ENCODE peak calls at places on chromosomes 4 and X, in nine cellular contexts. G is suprapubic skin; M is ovary; C is endothelial cell; J is neural crest cell; Q is CD4-positive, alpha-beta T cell; F is mucosa of descending colon; T is AG10803; L is lower leg skin. I is an unnamed sample.

GRCh38 chr4:169583563-169583962 is 28.8 kb downstream of the NEK1 start:
- DNase-seq in L (no peak), F (no peak), C (no peak), T (peak), G (no peak), J (no peak), Q (no peak), M (no peak), I (no peak)

GRCh38 chrX:29470029-29470428 is 745.3 kb upstream of the MAGEB2 start:
- DNase-seq in T (peak), L (no peak), Q (no peak), G (no peak), M (no peak), F (no peak), J (no peak), C (no peak), I (no peak)

GRCh38 chrX:111052478-111052877 is 43.5 kb upstream of the PAK3 start:
- DNase-seq in C (no peak), J (no peak), F (no peak), M (no peak), Q (no peak), T (no peak), L (no peak), G (no peak), I (no peak)

GRCh38 chr4:109600431-109600830 is 40.4 kb downstream of the MCUB start:
- DNase-seq in G (no peak), Q (no peak), T (no peak), M (no peak), C (no peak), L (no peak), F (no peak), J (no peak), I (no peak)

GRCh38 chrX:25016938-25017598 is 1.3 kb upstream of the ARX start:
- DNase-seq in G (no peak), L (no peak), M (no peak), Q (no peak), F (no peak), J (no peak), T (no peak), C (no peak), I (no peak)

GRCh38 chr4:87087015-87087920 is 133.2 kb downstream of the KLHL8 start:
- DNase-seq in J (no peak), F (no peak), T (no peak), G (no peak), Q (no peak), M (no peak), C (no peak), L (no peak), I (no peak)

GRCh38 chr4:101198741-101199339 is 148.5 kb downstream of the PPP3CA start:
- DNase-seq in F (no peak), J (no peak), M (no peak), L (no peak), C (no peak), Q (no peak), G (no peak), T (no peak), I (no peak)

GRCh38 chr4:21134994-21135393 is 434.7 kb downstream of the PACRGL start:
- DNase-seq in G (no peak), C (peak), M (no peak), J (no peak), Q (no peak), T (peak), L (no peak), F (peak), I (no peak)

GRCh38 chr4:121150486-121150885 is 13.6 kb downstream of the TNIP3 start:
- DNase-seq in T (no peak), G (no peak), Q (no peak), L (no peak), J (no peak), C (no peak), M (no peak), F (no peak), I (no peak)

GRCh38 chr4:26687728-26688127 is 103.8 kb downstream of the TBC1D19 start:
- DNase-seq in T (peak), G (no peak), C (no peak), F (no peak), J (no peak), Q (no peak), M (no peak), L (no peak), I (no peak)

GRCh38 chr4:54400188-54400587 is 171.1 kb downstream of the PDGFRA start:
- DNase-seq in L (no peak), C (no peak), Q (no peak), G (no peak), M (no peak), F (no peak), T (no peak), J (no peak), I (no peak)

GRCh38 chr4:131499139-131499873 is 1649.8 kb upstream of the PCDH10 start:
- DNase-seq in C (no peak), T (no peak), Q (no peak), G (no peak), F (no peak), L (no peak), M (no peak), J (no peak), I (peak)

GRCh38 chrX:120755066-120755846 is 120.4 kb downstream of the CT47B1 start:
- DNase-seq in M (no peak), F (peak), J (no peak), G (no peak), C (no peak), T (no peak), L (no peak), Q (peak), I (no peak)

GRCh38 chrX:149630681-149631292 is 805 bp downstream of the TMEM185A start:
- DNase-seq in T (peak), L (no peak), G (no peak), M (no peak), J (no peak), Q (no peak), C (no peak), F (peak), I (peak)

GRCh38 chr4:141411936-141412335 is 191.2 kb downstream of the ZNF330 start:
- DNase-seq in Q (no peak), J (no peak), T (peak), M (no peak), G (no peak), F (no peak), C (no peak), L (no peak), I (no peak)

GRCh38 chr4:157357887-157358286 is 137.4 kb downstream of the GRIA2 start:
- DNase-seq in T (no peak), J (no peak), L (no peak), Q (no peak), M (no peak), C (no peak), G (no peak), F (no peak), I (no peak)

GRCh38 chrX:30653415-30654131 is at the start of gene GK:
- DNase-seq in G (peak), J (no peak), M (peak), Q (peak), C (peak), L (no peak), T (peak), F (no peak), I (peak)

GRCh38 chr4:4426511-4427477 is 39.9 kb downstream of the NSG1 start:
- DNase-seq in Q (no peak), M (no peak), F (no peak), C (peak), G (no peak), J (no peak), T (no peak), L (no peak), I (no peak)

GRCh38 chr4:40662962-40663604 is 33.4 kb upstream of the RBM47 start:
- DNase-seq in G (no peak), Q (no peak), L (no peak), F (no peak), C (no peak), M (no peak), T (peak), J (no peak), I (no peak)

GRCh38 chrX:108426262-108426661 is 12.0 kb downstream of the COL4A6 start:
- DNase-seq in F (no peak), M (no peak), G (no peak), Q (no peak), L (no peak), C (no peak), T (no peak), J (no peak), I (no peak)

GRCh38 chr4:69095301-69095731 is 958 bp upstream of the UGT2B7 start:
- DNase-seq in C (no peak), J (no peak), L (no peak), M (no peak), T (no peak), G (no peak), Q (no peak), F (no peak), I (no peak)

GRCh38 chr4:69910016-69910782 is 20.7 kb upstream of the CSN1S1 start:
- DNase-seq in J (no peak), T (peak), G (no peak), M (no peak), F (no peak), Q (no peak), L (no peak), C (no peak), I (no peak)

GRCh38 chr4:26083987-26084386 is 170.0 kb downstream of the SMIM20 start:
- DNase-seq in M (no peak), Q (no peak), C (no peak), T (peak), F (no peak), J (no peak), L (no peak), G (no peak), I (no peak)

GRCh38 chrX:2638279-2638678 is 52.8 kb upstream of the CD99 start:
- DNase-seq in J (no peak), G (no peak), T (no peak), F (no peak), L (no peak), M (no peak), C (no peak), Q (no peak), I (no peak)

GRCh38 chr4:3342182-3342854 is 49.5 kb downstream of the RGS12 start:
- DNase-seq in T (peak), J (no peak), M (no peak), F (no peak), C (no peak), Q (no peak), G (no peak), L (peak), I (no peak)

GRCh38 chrX:68699960-68700746 is 52.7 kb downstream of the STARD8 start:
- DNase-seq in G (no peak), Q (no peak), C (no peak), T (peak), L (no peak), F (no peak), J (no peak), M (no peak), I (no peak)

GRCh38 chr4:23368081-23368697 is 521.7 kb downstream of the PPARGC1A start:
- DNase-seq in M (no peak), F (peak), G (no peak), C (peak), Q (no peak), J (no peak), T (no peak), L (no peak), I (peak)

GRCh38 chr4:179372242-179372641 is 1930.0 kb upstream of the AGA start:
- DNase-seq in J (no peak), G (no peak), Q (no peak), F (no peak), T (no peak), C (no peak), L (no peak), M (no peak), I (no peak)

GRCh38 chr4:143232277-143232676 is 47.6 kb downstream of the USP38 start:
- DNase-seq in J (no peak), L (no peak), M (no peak), T (no peak), C (no peak), G (no peak), Q (no peak), F (no peak), I (no peak)

GRCh38 chr4:30903493-30903892 is 183.3 kb downstream of the PCDH7 start:
- DNase-seq in L (no peak), T (no peak), G (no peak), M (no peak), Q (no peak), C (no peak), J (no peak), F (no peak), I (no peak)

GRCh38 chrX:122219226-122219625 is 964.9 kb upstream of the GRIA3 start:
- DNase-seq in J (no peak), G (no peak), F (no peak), Q (no peak), C (no peak), T (peak), M (no peak), L (no peak), I (no peak)

GRCh38 chr4:972651-973424 is 531 bp downstream of the DGKQ start:
- DNase-seq in L (no peak), C (no peak), M (no peak), T (peak), F (peak), Q (peak), G (no peak), J (no peak), I (no peak)

GRCh38 chr4:99467908-99468307 is 32.8 kb upstream of the ADH7 start:
- DNase-seq in L (no peak), J (no peak), F (no peak), M (no peak), C (no peak), Q (no peak), G (no peak), T (no peak), I (no peak)

GRCh38 chr4:81472249-81473085 is 760 bp upstream of the RASGEF1B start:
- DNase-seq in L (peak), J (no peak), Q (no peak), C (peak), F (peak), M (peak), G (no peak), T (peak), I (peak)

GRCh38 chr4:139564502-139564901 is 8.5 kb upstream of the SETD7 start:
- DNase-seq in G (no peak), T (no peak), C (no peak), M (no peak), J (no peak), F (no peak), Q (no peak), L (no peak), I (no peak)
- TF ChIP-seq CTCF in G (no peak), T (peak), C (no peak), M (no peak), J (no peak), F (no peak), Q (peak), L (no peak), I (no peak)

DNA sequence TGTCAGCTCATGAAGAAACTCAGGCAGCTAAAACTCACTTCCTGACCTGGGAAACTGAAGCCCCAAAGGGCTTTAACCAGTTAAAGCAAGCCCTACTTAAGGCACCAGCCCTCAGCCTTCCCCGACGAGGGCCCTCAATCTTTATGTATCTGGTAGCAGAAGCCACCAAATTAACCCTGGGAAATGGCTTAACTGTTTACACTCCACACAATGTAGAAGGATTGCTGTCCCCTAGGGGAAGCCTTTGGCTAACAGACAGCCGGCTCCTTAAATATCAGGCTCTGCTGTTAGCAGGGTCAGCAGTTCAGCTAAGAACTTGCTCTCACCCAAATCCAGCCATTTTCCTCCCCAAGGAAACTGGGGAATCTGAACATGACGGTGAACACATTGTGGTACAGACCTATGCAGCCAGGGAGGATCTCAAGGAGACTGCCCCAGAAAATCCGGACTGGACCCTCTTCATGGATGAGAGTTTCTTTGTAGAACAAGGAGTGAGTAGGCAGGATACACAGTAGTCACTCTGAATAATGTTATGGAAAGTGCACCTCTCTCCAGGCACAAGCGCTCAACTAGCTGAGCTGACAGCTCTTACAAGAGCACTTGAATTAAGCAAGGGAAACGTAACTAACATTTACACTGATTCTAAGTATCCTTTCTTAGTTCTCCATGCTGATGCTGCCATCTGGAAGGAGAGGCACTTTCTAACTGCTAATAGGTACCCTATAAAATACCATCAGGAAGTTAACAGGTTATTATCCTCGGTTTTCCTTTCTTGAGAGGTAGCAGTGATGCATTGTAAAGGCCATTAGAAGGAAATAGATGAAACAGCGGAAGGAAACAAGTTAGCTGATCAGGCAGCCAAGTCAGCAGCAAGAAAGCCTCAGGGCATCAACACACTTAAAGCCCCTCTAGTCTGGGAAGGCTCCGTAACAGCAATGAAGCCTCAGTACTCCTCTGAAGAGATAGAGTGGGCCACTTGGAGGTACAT is 9.6 kb upstream of the NAF1 start:
- DNase-seq in L (no peak), T (no peak), J (no peak), G (no peak), C (no peak), M (no peak), F (no peak), Q (no peak), I (no peak)
- TF ChIP-seq CTCF in L (no peak), T (no peak), J (no peak), G (no peak), C (no peak), M (no peak), F (no peak), Q (no peak), I (no peak)

DNA sequence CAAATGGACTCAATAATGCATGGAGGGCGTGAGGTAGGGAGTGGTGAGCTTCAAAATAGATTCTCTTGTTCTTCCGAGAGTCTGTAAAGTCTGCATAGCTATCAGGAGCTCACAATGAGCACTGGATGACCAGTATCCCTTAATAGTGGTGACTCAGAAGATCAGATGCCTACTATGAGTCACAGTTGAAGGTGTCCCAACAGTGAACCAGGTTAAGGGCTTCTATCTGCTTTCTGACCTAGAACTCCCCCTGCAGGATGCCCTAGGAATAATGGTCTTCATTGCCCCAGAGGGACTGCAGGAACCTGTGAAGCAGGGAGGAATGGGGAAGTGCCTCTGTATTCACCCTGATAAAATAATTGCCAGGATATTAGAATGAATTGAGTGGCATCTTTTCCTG is 22.1 kb downstream of the DGKK start:
- DNase-seq in F (peak), L (no peak), T (no peak), M (no peak), Q (no peak), J (no peak), G (no peak), C (no peak), I (no peak)
- TF ChIP-seq CTCF in F (no peak), L (no peak), T (no peak), M (no peak), Q (no peak), J (no peak), G (no peak), C (no peak), I (no peak)

GRCh38 chrX:135112743-135113142 is 7.6 kb downstream of the ETDB start:
- DNase-seq in C (no peak), G (no peak), T (no peak), J (no peak), L (no peak), M (no peak), F (no peak), Q (no peak), I (no peak)

GRCh38 chrX:135114392-135114791 is 5.9 kb downstream of the ETDB start:
- DNase-seq in T (no peak), L (no peak), M (no peak), Q (no peak), G (no peak), J (no peak), C (no peak), F (no peak), I (no peak)

DNA sequence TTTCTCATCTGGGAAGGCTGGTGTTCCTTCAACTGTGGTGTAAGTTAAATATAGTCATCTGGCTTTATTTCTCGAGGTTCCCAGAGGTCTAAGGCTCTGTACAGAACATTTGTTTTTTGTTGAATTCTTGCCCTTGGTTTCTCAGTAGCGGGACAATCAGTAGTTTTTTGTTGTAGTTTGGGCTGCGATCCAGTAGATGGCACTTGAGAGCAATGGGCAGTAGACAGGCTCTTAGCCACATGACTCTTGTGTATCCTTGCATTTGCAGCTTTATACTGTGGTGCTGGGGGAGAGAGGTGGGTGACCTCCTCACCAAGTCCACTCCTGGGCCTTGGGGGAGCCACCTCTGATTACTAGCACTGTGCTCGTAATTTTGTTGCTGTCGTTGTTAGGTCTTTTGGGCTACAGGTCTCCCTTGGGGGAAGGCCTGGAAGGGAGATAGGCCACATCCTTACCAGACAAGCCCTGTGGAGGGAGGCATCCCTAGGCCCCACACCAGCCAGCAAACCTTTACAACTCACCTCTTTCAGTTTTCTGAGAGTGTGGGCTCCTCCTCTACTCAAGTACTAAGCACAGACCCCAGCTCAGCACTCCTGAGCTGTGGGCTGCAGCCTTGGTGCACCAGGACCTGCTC is 8.1 kb downstream of the ETDB start:
- DNase-seq in G (no peak), L (no peak), M (no peak), C (peak), Q (no peak), T (peak), J (no peak), F (peak), I (no peak)
- TF ChIP-seq CTCF in G (peak), L (no peak), M (no peak), C (peak), Q (peak), T (peak), J (peak), F (no peak), I (peak)

I was measured in glutamatergic neuron.